ENCODE peak calls at places on chromosomes 3 and 15, in four cellular contexts. One of them, this sample, is unnamed.
A peak's percentile ranks its signal among the peaks of the same experiment; 100 is the strongest.

GRCh38 chr3:56725175-56725574 is 42.1 kb upstream of the TASOR start:
- DNase-seq in DND-41: peak; percentile 60
- DNase-seq in GM13976: peak; percentile 72
- DNase-seq in osteocyte: no peak
- DNase-seq in this sample: no peak

GRCh38 chr15:66730168-66731014 is 28.4 kb downstream of the SMAD6 start:
- DNase-seq in DND-41: no peak
- DNase-seq in GM13976: no peak
- DNase-seq in osteocyte: no peak
- DNase-seq in this sample: no peak

GRCh38 chr15:75669191-75669878 is 21.6 kb downstream of the SNX33 start:
- DNase-seq in DND-41: no peak
- DNase-seq in GM13976: no peak
- DNase-seq in osteocyte: no peak
- DNase-seq in this sample: no peak

GRCh38 chr3:123658118-123658859 is 73.4 kb upstream of the HACD2 start:
- DNase-seq in DND-41: no peak
- DNase-seq in GM13976: no peak
- DNase-seq in osteocyte: no peak
- DNase-seq in this sample: peak; percentile 73

GRCh38 chr3:158091526-158091925 is 14.7 kb downstream of the SHOX2 start:
- DNase-seq in DND-41: no peak
- DNase-seq in GM13976: no peak
- DNase-seq in osteocyte: no peak
- DNase-seq in this sample: no peak

GRCh38 chr15:86089422-86089821 is 9.8 kb downstream of the AGBL1 start:
- DNase-seq in DND-41: no peak
- DNase-seq in GM13976: no peak
- DNase-seq in osteocyte: no peak
- DNase-seq in this sample: no peak

GRCh38 chr3:27391796-27392195 is 22.6 kb upstream of the NEK10 start:
- DNase-seq in DND-41: no peak
- DNase-seq in GM13976: no peak
- DNase-seq in osteocyte: no peak
- DNase-seq in this sample: no peak

GRCh38 chr15:33013827-33014445 is 180.6 kb downstream of the FMN1 start:
- DNase-seq in DND-41: no peak
- DNase-seq in GM13976: no peak
- DNase-seq in osteocyte: no peak
- DNase-seq in this sample: no peak

GRCh38 chr3:192130534-192131132 is 596.7 kb downstream of the FGF12 start:
- DNase-seq in DND-41: peak; percentile 26
- DNase-seq in GM13976: peak; percentile 21
- DNase-seq in osteocyte: no peak
- DNase-seq in this sample: peak; percentile 62

GRCh38 chr3:138049157-138049919 is 39.4 kb downstream of the CLDN18 start:
- DNase-seq in DND-41: no peak
- DNase-seq in GM13976: no peak
- DNase-seq in osteocyte: no peak
- DNase-seq in this sample: no peak

DNA sequence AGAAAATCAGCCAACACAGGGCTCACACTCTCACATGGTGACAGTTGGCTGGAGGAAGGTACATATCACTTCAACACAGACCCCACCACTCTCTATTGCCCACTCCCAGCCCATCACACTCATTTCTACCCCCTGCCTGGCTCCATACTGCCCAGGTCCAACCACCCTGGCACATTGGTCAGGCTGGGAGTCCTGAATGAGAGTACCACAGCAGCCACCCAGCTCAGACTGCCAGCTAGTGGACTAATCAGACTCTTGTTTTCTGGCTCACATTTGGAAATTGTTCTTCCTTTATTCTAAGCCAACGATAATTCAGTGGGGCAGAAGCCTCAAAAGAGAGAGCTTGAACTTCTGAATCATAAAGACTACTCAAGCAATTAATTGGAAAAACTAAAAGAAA is 20.0 kb downstream of the MRPL46 start:
- DNase-seq in DND-41: no peak
- DNase-seq in GM13976: no peak
- DNase-seq in osteocyte: peak; percentile 64
- DNase-seq in this sample: no peak
- TF ChIP-seq CTCF in DND-41: no peak
- TF ChIP-seq CTCF in GM13976: no peak
- TF ChIP-seq CTCF in osteocyte: no peak
- TF ChIP-seq CTCF in this sample: no peak

DNA sequence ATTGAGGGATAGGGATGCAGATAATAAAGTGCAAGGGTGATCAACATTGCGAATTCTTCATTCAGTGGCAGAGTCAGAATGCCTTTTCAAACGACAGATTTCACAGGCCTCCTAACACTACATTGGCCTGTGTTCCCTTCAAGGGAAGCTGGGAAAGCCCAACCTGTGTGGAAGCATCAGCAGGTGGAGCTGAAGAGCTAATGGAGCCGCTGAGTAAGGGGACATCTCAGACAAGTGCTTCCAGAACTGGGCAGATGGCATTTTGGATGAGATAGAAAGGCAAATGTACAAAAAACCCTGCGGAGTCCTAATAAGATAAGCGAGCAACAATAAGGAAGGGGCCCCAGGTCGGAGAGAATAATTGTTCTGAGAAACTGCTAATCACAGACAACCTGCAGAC is 8.5 kb upstream of the SLC24A5 start:
- DNase-seq in DND-41: peak; percentile 5
- DNase-seq in GM13976: peak; percentile 4
- DNase-seq in osteocyte: no peak
- DNase-seq in this sample: no peak
- TF ChIP-seq CTCF in DND-41: peak; percentile 38
- TF ChIP-seq CTCF in GM13976: no peak
- TF ChIP-seq CTCF in osteocyte: peak; percentile 52
- TF ChIP-seq CTCF in this sample: peak; percentile 31

DNA sequence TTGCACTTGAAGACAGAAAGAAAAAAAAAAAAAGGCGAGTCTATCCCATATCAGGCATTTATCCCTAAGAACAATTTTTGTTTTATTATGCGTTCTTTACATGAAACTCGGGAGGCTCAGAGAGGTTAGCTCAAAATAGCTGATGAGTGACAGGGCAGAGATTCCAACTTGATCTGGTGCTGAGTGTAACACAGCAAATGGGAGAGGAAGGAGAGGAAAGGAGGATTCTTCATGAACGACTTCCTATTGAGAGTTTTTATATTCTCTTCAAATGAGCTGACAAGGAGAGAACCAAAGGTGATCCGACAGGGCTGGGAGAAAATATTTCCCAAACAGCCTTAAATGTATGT is 157.2 kb upstream of the FRMD4B start:
- DNase-seq in DND-41: no peak
- DNase-seq in GM13976: no peak
- DNase-seq in osteocyte: no peak
- DNase-seq in this sample: no peak
- TF ChIP-seq CTCF in DND-41: no peak
- TF ChIP-seq CTCF in GM13976: no peak
- TF ChIP-seq CTCF in osteocyte: no peak
- TF ChIP-seq CTCF in this sample: no peak

GRCh38 chr3:19229086-19229485 is 80.8 kb downstream of the KCNH8 start:
- DNase-seq in DND-41: no peak
- DNase-seq in GM13976: no peak
- DNase-seq in osteocyte: no peak
- DNase-seq in this sample: no peak
- TF ChIP-seq CTCF in DND-41: peak; percentile 33
- TF ChIP-seq CTCF in GM13976: no peak
- TF ChIP-seq CTCF in osteocyte: no peak
- TF ChIP-seq CTCF in this sample: no peak

This sample was measured in right atrium auricular region.